ENCODE peak calls at places on chromosomes 16 and 17, in eight cellular contexts. F is OCI-LY7; K is naive thymus-derived CD4-positive, alpha-beta T cell; S is transverse colon; N is HCT116; P is thoracic aorta; O is A549; B is CD8-positive, alpha-beta T cell. I is an unnamed sample. For H3K4me1, the result is how much of the 10 kb centered on the place peaks cover.

GRCh38 chr16:5634781-5635180 is 537.2 kb upstream of the EEF2KMT start:
- DNase-seq in O (no peak), N (no peak), S (no peak), K (no peak), F (no peak), P (no peak), B (no peak), I (no peak)

GRCh38 chr17:67293251-67294203 is 48.5 kb upstream of the HELZ start:
- DNase-seq in F (peak), P (no peak), S (peak), N (peak), O (peak), K (peak), B (peak), I (no peak)

GRCh38 chr17:39235555-39236221 is 9.9 kb upstream of the STAC2 start:
- DNase-seq in K (peak), N (peak), P (no peak), S (peak), B (peak), F (peak), O (peak), I (peak)

GRCh38 chr17:29562615-29563014 is 4.2 kb downstream of the ABHD15 start:
- DNase-seq in N (no peak), P (no peak), B (no peak), S (no peak), K (no peak), F (no peak), O (no peak), I (no peak)

GRCh38 chr17:55584055-55584685 is 72.9 kb upstream of the SMIM36 start:
- DNase-seq in K (no peak), P (no peak), O (no peak), S (no peak), F (no peak), B (no peak), N (no peak), I (peak)

GRCh38 chr16:4288148-4288921 is 15.5 kb upstream of the TFAP4 start:
- DNase-seq in K (peak), N (no peak), S (peak), B (peak), F (peak), O (peak), P (no peak), I (no peak)

GRCh38 chr17:49231563-49231894 is 942 bp upstream of the PHOSPHO1 start:
- DNase-seq in K (no peak), P (no peak), B (no peak), S (no peak), N (no peak), O (no peak), F (no peak), I (no peak)

GRCh38 chr16:8990445-8990844 is 26.7 kb upstream of the USP7 start:
- DNase-seq in P (no peak), B (no peak), O (no peak), S (no peak), K (no peak), N (no peak), F (no peak), I (no peak)

GRCh38 chr17:79794659-79795511 is 2.0 kb downstream of the CBX8 start:
- DNase-seq in P (no peak), F (no peak), N (no peak), K (no peak), O (no peak), S (no peak), B (no peak), I (no peak)

GRCh38 chr16:46658925-46659324 is 30.1 kb downstream of the VPS35 start:
- DNase-seq in B (no peak), N (no peak), O (no peak), S (peak), P (no peak), F (peak), K (no peak), I (no peak)

GRCh38 chr16:66996324-66996982 is 8.1 kb downstream of the CES4A start:
- DNase-seq in O (no peak), F (no peak), B (no peak), S (no peak), N (no peak), P (peak), K (no peak), I (no peak)

GRCh38 chr16:83899272-83899897 is 470 bp downstream of the MLYCD start:
- DNase-seq in S (peak), B (peak), K (peak), O (peak), P (no peak), N (no peak), F (peak), I (no peak)

GRCh38 chr17:30345527-30346075 is 11.7 kb upstream of the TMIGD1 start:
- DNase-seq in S (no peak), F (no peak), P (no peak), O (no peak), K (no peak), N (no peak), B (no peak), I (no peak)

GRCh38 chr16:56513972-56514371 is 5.9 kb downstream of the BBS2 start:
- DNase-seq in P (no peak), B (peak), O (peak), F (peak), N (peak), S (peak), K (peak), I (no peak)

GRCh38 chr17:1813088-1813487 is 16.6 kb downstream of the SMYD4 start:
- DNase-seq in P (no peak), S (no peak), N (no peak), B (no peak), O (no peak), F (no peak), K (no peak), I (no peak)

GRCh38 chr17:49071106-49071505 is 61.5 kb upstream of the B4GALNT2 start:
- DNase-seq in F (no peak), K (no peak), N (no peak), B (no peak), S (no peak), O (no peak), P (no peak), I (no peak)

GRCh38 chr16:16080465-16081065 is 131.1 kb downstream of the ABCC1 start:
- DNase-seq in P (no peak), F (no peak), N (no peak), S (no peak), B (no peak), K (no peak), O (no peak), I (no peak)
- H3K27ac ChIP-seq in P (no peak), F (no peak), N (no peak), S (peak), B (no peak), K (no peak), O (no peak), I (no peak)

DNA sequence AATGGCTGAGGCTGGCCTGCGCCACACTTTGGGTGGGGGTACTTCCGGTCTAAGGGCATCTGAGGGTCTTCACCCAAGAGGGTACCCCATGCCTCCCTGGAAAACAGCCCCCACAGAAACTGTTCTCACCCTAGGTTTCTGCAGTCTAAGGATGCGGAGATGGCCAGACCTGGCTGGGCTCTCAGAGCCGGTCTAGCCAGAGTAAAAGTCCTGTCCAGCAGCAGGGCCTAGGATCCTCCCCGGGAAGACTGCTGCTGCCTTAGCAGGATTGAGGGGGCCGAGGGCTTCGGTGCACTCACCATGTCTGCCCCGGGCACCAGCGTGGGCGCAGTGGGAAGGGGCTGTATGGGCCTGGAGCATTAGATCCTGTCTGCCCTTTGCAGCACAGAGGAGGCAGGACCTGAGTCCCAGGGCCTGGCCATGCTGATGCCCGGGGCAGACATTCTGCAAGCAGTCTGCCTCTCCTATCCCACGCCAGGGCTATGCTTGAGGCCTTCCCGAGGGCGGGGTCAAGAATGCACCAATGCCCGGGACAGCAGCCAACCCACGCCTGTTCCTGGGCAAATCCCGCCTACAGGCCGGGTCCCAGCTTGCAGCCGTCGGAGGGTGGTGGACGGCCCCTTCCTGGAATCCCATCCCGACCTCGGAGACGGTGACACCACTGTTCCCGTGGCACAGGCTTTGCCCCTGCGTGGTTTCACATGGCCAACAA is 54.7 kb downstream of the CBFA2T3 start:
- DNase-seq in P (peak), F (no peak), B (no peak), K (no peak), O (no peak), S (peak), N (no peak), I (peak)
- H3K4me1 ChIP-seq in P (under half), F (under half), B (under half), K (under half), O (under half), S (under half), N (half or more), I (under half)

GRCh38 chr16:82055728-82056549 is 20.9 kb downstream of the HSD17B2 start:
- DNase-seq in B (no peak), K (no peak), S (no peak), O (no peak), F (no peak), P (no peak), N (no peak), I (peak)
- H3K27ac ChIP-seq in B (no peak), K (no peak), S (no peak), O (no peak), F (no peak), P (no peak), N (no peak), I (no peak)

GRCh38 chr17:8152112-8152775 is at the start of gene PER1:
- DNase-seq in F (peak), O (peak), P (peak), S (peak), N (peak), B (peak), K (peak), I (peak)
- H3K4me1 ChIP-seq in F (half or more), O (under half), P (under half), S (under half), N (half or more), B (half or more), K (half or more), I (under half)

DNA sequence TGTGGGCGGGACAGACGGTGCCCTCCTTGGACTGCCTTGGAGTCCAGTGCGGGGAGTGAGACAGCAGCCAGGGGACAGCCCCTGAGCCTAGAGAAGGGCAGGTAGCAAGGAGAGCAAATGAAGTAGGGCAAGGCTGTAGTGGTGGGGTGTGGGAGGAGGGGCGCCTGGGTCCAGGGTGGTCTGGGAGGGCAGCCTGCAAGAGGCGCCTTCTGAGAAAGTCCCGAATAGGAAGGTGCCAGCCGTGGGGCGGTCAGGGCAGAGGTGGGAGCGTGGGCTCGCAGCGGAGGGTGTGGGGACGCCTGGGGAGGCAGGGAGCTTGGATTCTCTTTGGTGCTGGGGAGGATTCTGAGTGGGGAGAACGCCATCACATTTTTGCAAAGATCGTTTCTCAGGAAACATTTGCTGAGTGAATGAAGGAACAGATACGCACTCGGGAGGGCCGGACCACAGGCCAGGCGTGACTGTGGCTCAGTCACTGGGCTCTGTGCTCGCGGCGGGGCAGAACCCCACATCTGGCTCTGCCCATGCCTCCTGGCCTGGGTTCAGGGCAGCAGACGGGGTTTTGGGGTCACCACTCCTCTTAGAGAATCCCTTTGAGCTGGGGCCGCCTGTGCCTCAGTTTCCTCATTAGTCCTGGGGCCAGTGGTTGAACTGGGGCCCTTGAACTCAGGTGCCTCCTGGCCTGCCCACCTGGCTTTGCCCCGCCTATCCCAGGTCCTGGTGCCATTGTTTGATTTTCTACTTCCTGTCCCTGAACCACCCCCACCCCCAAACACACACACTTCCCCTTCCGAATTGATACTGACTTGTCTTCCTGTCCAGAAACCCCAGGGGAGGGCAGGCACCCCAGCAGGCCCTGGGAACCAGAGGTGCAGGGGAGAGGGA is 4.2 kb downstream of the SNN start:
- DNase-seq in S (no peak), B (no peak), F (peak), K (peak), P (no peak), N (no peak), O (no peak), I (no peak)
- H3K27ac ChIP-seq in S (no peak), B (no peak), F (peak), K (peak), P (no peak), N (no peak), O (no peak), I (no peak)